ENCODE peak calls at places on chromosomes 13 and 19, in six cellular contexts. H is choroid plexus epithelial cell, M is psoas muscle, C is heart left ventricle, P is A673, Y is foreskin fibroblast. R is an unnamed sample.

GRCh38 chr13:87168390-87168789 is 502.8 kb upstream of the SLITRK5 start:
- DNase-seq in M (no peak), H (no peak), P (no peak), C (no peak), Y (no peak), R (no peak)

GRCh38 chr19:40807147-40808020 is 8.4 kb downstream of the EGLN2 start:
- DNase-seq in M (no peak), P (no peak), H (peak), C (no peak), Y (peak), R (peak)

GRCh38 chr19:6925801-6926751 is 38.7 kb downstream of the ADGRE1 start:
- DNase-seq in Y (no peak), C (no peak), M (no peak), H (no peak), P (peak), R (peak)

GRCh38 chr19:30419581-30420180 is 47.5 kb downstream of the ZNF536 start:
- DNase-seq in P (no peak), Y (peak), M (no peak), H (no peak), C (no peak), R (no peak)

GRCh38 chr13:21884299-21884878 is 213.5 kb downstream of the FGF9 start:
- DNase-seq in Y (no peak), C (no peak), M (no peak), P (no peak), H (no peak), R (no peak)

GRCh38 chr13:42658019-42658418 is 84.1 kb downstream of the TNFSF11 start:
- DNase-seq in M (no peak), C (no peak), P (no peak), H (no peak), Y (no peak), R (no peak)

GRCh38 chr19:42152876-42153275 is 20.6 kb upstream of the POU2F2 start:
- DNase-seq in P (no peak), H (no peak), C (no peak), Y (no peak), M (no peak), R (no peak)

GRCh38 chr19:18859676-18860301 is 28.0 kb downstream of the UPF1 start:
- DNase-seq in P (no peak), C (peak), H (no peak), Y (no peak), M (no peak), R (no peak)

GRCh38 chr19:15181394-15181793 is 19.4 kb downstream of the NOTCH3 start:
- DNase-seq in C (no peak), H (no peak), Y (no peak), P (no peak), M (no peak), R (no peak)

GRCh38 chr13:32267836-32268439 is 47.2 kb downstream of the ZAR1L start:
- DNase-seq in M (no peak), Y (no peak), P (no peak), C (no peak), H (peak), R (peak)

GRCh38 chr19:29815231-29815630 is 3.4 kb downstream of the CCNE1 start:
- DNase-seq in H (no peak), M (peak), C (no peak), P (peak), Y (no peak), R (no peak)

GRCh38 chr13:31545616-31546015 is 193.7 kb upstream of the RXFP2 start:
- DNase-seq in C (no peak), H (peak), P (no peak), M (no peak), Y (peak), R (peak)

GRCh38 chr19:1912760-1913505 is 7.7 kb downstream of the ADAT3 start:
- DNase-seq in H (no peak), P (no peak), Y (no peak), C (no peak), M (no peak), R (no peak)

GRCh38 chr13:75689686-75690085 is 53.6 kb downstream of the LMO7 start:
- DNase-seq in M (no peak), C (no peak), P (no peak), H (no peak), Y (no peak), R (no peak)

GRCh38 chr19:55855160-55855559 is 18.8 kb downstream of the NLRP4 start:
- DNase-seq in M (no peak), P (no peak), H (no peak), C (no peak), Y (no peak), R (no peak)

GRCh38 chr19:52527954-52528326 is 472 bp downstream of the ZNF808 start:
- DNase-seq in Y (peak), M (peak), P (peak), C (peak), H (no peak), R (peak)

GRCh38 chr13:72141845-72142470 is 275.0 kb upstream of the DACH1 start:
- DNase-seq in Y (peak), P (no peak), C (no peak), H (peak), M (no peak), R (peak)

GRCh38 chr19:40982594-40983101 is 8.4 kb upstream of the CYP2B6 start:
- DNase-seq in H (peak), P (no peak), C (no peak), Y (peak), M (no peak), R (no peak)

GRCh38 chr19:16062789-16063188 is 13.5 kb upstream of the TPM4 start:
- DNase-seq in C (no peak), M (no peak), Y (no peak), P (peak), H (peak), R (peak)

GRCh38 chr13:77267362-77267761 is 59.5 kb downstream of the MYCBP2 start:
- DNase-seq in M (no peak), P (no peak), C (no peak), Y (peak), H (peak), R (no peak)

DNA sequence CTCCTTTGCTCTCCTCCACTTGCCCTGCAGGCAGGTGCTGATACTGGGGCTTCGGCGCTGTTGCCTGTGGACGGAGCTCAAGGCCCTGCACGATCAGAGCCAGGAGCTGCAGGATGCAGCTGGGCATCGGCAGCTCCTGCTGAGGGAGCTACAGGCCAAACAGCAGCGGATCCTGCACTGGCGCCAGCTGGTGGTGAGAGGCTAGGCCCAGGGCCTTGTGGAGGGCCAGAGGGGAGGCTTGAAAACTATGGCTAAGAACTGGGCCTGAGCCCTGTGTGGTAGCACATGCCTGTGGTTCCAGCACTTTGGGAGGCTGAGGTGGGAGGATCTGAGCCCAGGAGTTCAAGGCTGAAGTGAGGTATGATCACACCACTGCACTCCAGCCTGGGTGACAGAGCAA is 6.3 kb downstream of the HAUS5 start:
- DNase-seq in H (no peak), P (no peak), M (no peak), Y (no peak), C (no peak), R (no peak)
- TF ChIP-seq CTCF in H (peak), P (no peak), M (no peak), Y (no peak), C (no peak), R (no peak)

DNA sequence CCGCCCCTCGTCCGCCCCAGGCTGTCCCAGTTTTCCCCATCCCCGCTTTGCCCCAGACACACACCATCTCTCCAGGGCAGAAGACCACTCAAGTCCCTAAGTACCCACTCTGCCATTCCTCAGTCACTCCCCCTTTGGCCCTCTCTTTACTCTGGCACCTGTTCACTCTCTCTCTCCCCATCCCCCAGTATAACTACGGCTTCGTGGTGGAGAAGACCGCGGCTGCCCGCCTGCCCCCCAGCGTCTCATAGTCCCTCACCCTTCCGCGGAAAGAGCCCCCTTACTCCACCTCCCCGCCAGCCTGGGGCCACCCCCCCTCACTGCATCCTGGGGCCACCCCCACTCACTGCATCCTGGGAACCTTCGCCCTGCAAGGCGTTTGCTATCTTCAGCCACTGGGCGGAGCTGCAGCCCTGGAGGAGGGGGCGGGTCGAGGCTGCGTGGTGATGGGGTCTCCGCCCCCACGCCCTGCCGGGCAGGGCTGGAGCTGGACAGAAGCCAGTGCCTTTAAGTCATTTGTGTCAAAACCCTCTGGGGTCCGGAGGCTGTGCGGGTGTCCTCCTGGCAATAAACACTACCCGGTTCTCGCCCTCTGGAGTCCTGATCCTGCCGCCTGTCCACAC is 5.0 kb downstream of the MVB12A start:
- DNase-seq in M (peak), Y (peak), P (peak), C (no peak), H (peak), R (peak)
- TF ChIP-seq CTCF in M (no peak), Y (peak), P (peak), C (peak), H (peak), R (peak)

GRCh38 chr13:46731535-46731934 is 65.4 kb downstream of the ESD start:
- DNase-seq in Y (no peak), P (no peak), C (no peak), M (no peak), H (no peak), R (no peak)

GRCh38 chr13:46735425-46735824 is 61.5 kb downstream of the ESD start:
- DNase-seq in M (no peak), Y (no peak), H (no peak), P (no peak), C (no peak), R (no peak)

GRCh38 chr13:46738055-46738454 is 58.9 kb downstream of the ESD start:
- DNase-seq in P (no peak), Y (peak), H (peak), M (no peak), C (no peak), R (no peak)

GRCh38 chr13:46739447-46740125 is 57.4 kb downstream of the ESD start:
- DNase-seq in Y (peak), H (no peak), M (no peak), P (no peak), C (no peak), R (no peak)

GRCh38 chr13:46736568-46736967 is 60.4 kb downstream of the ESD start:
- DNase-seq in P (no peak), C (no peak), M (no peak), H (no peak), Y (no peak), R (no peak)
- TF ChIP-seq CTCF in P (no peak), C (no peak), M (no peak), H (no peak), Y (no peak), R (no peak)

DNA sequence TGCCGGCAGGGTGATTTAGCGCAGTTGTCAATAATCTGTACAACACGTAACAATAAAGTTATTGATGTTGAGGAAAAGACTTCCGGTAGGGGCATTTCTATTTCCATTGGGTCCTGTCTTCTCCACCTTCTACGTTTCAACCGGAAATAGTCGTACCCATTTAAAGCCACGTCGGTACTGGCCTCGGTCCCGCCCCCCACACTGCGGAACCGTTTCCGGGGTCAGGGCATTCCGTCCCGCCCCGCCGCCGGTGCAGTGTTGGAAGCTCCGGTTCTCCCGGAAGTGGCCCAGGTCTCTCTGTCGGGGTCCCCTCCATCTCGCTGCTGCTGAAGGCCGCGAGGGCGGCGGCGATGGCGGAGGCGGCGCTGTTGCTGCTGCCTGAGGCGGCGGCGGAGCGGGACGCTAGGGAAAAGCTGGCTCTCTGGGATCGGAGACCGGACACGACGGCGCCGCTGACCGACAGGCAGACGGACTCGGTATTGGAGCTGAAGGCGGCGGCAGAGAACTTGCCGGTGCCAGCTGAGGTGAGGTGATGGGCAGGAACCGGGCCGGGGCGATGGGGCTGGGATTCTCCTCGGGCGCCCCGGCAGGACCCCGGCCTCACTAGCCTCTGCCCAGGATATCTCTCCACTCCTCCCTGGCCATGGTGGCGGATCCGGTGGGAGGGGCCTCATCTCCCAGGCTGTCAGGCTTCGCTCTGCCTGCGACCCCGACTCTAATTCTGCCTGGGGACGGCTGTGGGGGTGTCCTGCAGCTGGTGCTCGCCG is at the start of gene COG3:
- DNase-seq in H (peak), Y (peak), C (peak), M (peak), P (peak), R (peak)
- TF ChIP-seq CTCF in H (peak), Y (no peak), C (peak), M (peak), P (peak), R (peak)

GRCh38 chr13:35210234-35210633 is 266.3 kb downstream of the MAB21L1 start:
- DNase-seq in P (no peak), M (no peak), C (no peak), Y (peak), H (peak), R (peak)
- TF ChIP-seq CTCF in P (no peak), M (no peak), C (no peak), Y (no peak), H (no peak), R (no peak)

GRCh38 chr19:43928820-43929219 is 6.3 kb downstream of the ZNF45 start:
- DNase-seq in H (no peak), C (no peak), Y (no peak), M (no peak), P (no peak), R (no peak)

GRCh38 chr19:43936219-43936618 is 1.1 kb upstream of the ZNF45 start:
- DNase-seq in C (no peak), Y (no peak), M (no peak), P (no peak), H (no peak), R (no peak)

GRCh38 chr19:43939557-43940260 is 4.6 kb upstream of the ZNF45 start:
- DNase-seq in M (no peak), Y (no peak), C (no peak), H (no peak), P (no peak), R (no peak)

GRCh38 chr19:43934985-43935708 is at the start of gene ZNF45:
- DNase-seq in C (peak), M (peak), Y (peak), H (peak), P (peak), R (peak)

DNA sequence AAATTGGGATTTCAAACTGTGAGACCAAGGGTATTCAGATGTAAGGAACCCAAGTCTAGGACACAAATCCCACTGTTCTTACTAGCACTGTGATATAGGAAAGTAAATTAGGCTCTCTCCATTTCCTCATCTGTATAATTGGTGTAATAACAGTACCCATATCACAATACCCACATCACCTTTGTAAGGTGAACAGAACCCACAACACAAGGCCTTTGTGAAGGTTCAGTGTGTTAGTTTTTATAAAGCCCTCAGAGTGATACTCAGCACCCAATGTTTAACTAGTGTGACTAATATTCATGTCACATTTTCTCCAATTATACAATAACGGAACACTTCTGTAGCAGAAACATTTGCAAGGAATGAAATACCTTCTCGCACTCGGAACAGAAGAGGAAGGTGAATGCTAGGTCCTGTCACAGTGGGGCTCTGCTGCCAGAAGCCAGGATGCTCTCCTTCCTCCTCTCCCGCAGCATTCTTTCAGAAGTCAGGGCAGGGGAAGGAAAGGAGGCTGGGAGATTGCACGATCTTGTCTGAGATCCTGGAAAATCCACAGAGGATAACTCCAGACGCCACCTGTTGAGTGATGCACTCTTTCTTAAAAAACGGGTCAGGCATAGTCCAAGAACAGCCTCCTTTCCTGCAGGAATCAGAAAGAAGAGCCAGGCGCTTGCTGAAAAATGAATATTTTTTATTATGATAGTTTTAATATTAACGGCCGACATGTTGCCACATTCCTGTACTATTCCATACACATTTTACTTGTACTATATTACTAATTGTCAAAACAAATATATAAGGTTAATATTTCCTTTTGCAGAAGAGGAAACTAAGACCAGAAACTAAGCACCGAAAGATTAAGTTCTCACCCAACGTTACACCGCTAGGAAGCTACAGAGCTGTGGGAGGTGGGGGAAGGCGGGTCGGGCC is 762 bp downstream of the ZNF45 start:
- DNase-seq in C (no peak), M (no peak), Y (peak), H (peak), P (peak), R (peak)
- TF ChIP-seq CTCF in C (no peak), M (no peak), Y (no peak), H (peak), P (no peak), R (no peak)

GRCh38 chr13:28492527-28493367 is 2.2 kb downstream of the FLT1 start:
- DNase-seq in H (no peak), C (no peak), M (no peak), Y (peak), P (no peak), R (no peak)

GRCh38 chr13:28495586-28496564 is 947 bp upstream of the FLT1 start:
- DNase-seq in M (no peak), Y (peak), P (no peak), H (no peak), C (no peak), R (peak)

GRCh38 chr13:28493740-28494536 is 990 bp downstream of the FLT1 start:
- DNase-seq in P (no peak), H (no peak), M (no peak), Y (peak), C (peak), R (no peak)

GRCh38 chr13:28494861-28495585 is at the start of gene FLT1:
- DNase-seq in H (no peak), P (peak), C (peak), M (peak), Y (peak), R (no peak)

GRCh38 chr13:28494537-28494860 is 429 bp downstream of the FLT1 start:
- DNase-seq in C (peak), H (no peak), Y (peak), M (no peak), P (peak), R (no peak)
- TF ChIP-seq CTCF in C (no peak), H (no peak), Y (no peak), M (no peak), P (no peak), R (no peak)

R was measured in MCF 10A.